ENCODE peak calls at places on chromosomes 12 and 14, in eight cellular contexts. One of them, this sample, is unnamed.

GRCh38 chr12:21265932-21266331 is 68.8 kb downstream of the SLCO1A2 start:
- DNase-seq in prostate gland: no peak
- DNase-seq in H9: no peak
- DNase-seq in cardiac muscle cell: no peak
- DNase-seq in neuronal stem cell: no peak
- DNase-seq in tibial artery: no peak
- DNase-seq in heart left ventricle: no peak
- DNase-seq in uterus: no peak
- DNase-seq in this sample: no peak

GRCh38 chr12:1297206-1297605 is 297.2 kb downstream of the FBXL14 start:
- DNase-seq in prostate gland: no peak
- DNase-seq in H9: no peak
- DNase-seq in cardiac muscle cell: no peak
- DNase-seq in neuronal stem cell: no peak
- DNase-seq in tibial artery: no peak
- DNase-seq in heart left ventricle: no peak
- DNase-seq in uterus: no peak
- DNase-seq in this sample: no peak

GRCh38 chr14:64965356-64966000 is 6.7 kb downstream of the RAB15 start:
- DNase-seq in prostate gland: no peak
- DNase-seq in H9: no peak
- DNase-seq in cardiac muscle cell: no peak
- DNase-seq in neuronal stem cell: no peak
- DNase-seq in tibial artery: no peak
- DNase-seq in heart left ventricle: no peak
- DNase-seq in uterus: no peak
- DNase-seq in this sample: no peak

GRCh38 chr14:95901014-95901413 is 24.4 kb downstream of the TUNAR start:
- DNase-seq in prostate gland: no peak
- DNase-seq in H9: no peak
- DNase-seq in cardiac muscle cell: no peak
- DNase-seq in neuronal stem cell: no peak
- DNase-seq in tibial artery: no peak
- DNase-seq in heart left ventricle: no peak
- DNase-seq in uterus: no peak
- DNase-seq in this sample: no peak

GRCh38 chr14:32129124-32129523 is 52.0 kb downstream of the ARHGAP5 start:
- DNase-seq in prostate gland: no peak
- DNase-seq in H9: no peak
- DNase-seq in cardiac muscle cell: peak; percentile 38
- DNase-seq in neuronal stem cell: no peak
- DNase-seq in tibial artery: no peak
- DNase-seq in heart left ventricle: no peak
- DNase-seq in uterus: no peak
- DNase-seq in this sample: no peak

GRCh38 chr14:24310666-24311604 is at the start of gene LTB4R:
- DNase-seq in prostate gland: peak; percentile 70
- DNase-seq in H9: no peak
- DNase-seq in cardiac muscle cell: peak; percentile 88
- DNase-seq in neuronal stem cell: no peak
- DNase-seq in tibial artery: peak; percentile 86
- DNase-seq in heart left ventricle: peak; percentile 78
- DNase-seq in uterus: peak; percentile 73
- DNase-seq in this sample: peak; percentile 74

GRCh38 chr12:99495797-99496196 is 151.8 kb upstream of the GARIN6 start:
- DNase-seq in prostate gland: no peak
- DNase-seq in H9: no peak
- DNase-seq in cardiac muscle cell: no peak
- DNase-seq in neuronal stem cell: no peak
- DNase-seq in tibial artery: no peak
- DNase-seq in heart left ventricle: no peak
- DNase-seq in uterus: no peak
- DNase-seq in this sample: no peak

GRCh38 chr14:32224731-32225377 is 21.8 kb upstream of the RNU6-8 start:
- DNase-seq in prostate gland: no peak
- DNase-seq in H9: no peak
- DNase-seq in cardiac muscle cell: peak; percentile 61
- DNase-seq in neuronal stem cell: no peak
- DNase-seq in tibial artery: peak; percentile 70
- DNase-seq in heart left ventricle: peak; percentile 37
- DNase-seq in uterus: peak; percentile 41
- DNase-seq in this sample: no peak

GRCh38 chr12:4934651-4935050 is 24.9 kb downstream of the KCNA1 start:
- DNase-seq in prostate gland: no peak
- DNase-seq in H9: no peak
- DNase-seq in cardiac muscle cell: peak; percentile 6
- DNase-seq in neuronal stem cell: no peak
- DNase-seq in tibial artery: no peak
- DNase-seq in heart left ventricle: no peak
- DNase-seq in uterus: no peak
- DNase-seq in this sample: no peak

GRCh38 chr14:49512147-49512551 is 74.0 kb downstream of the RPS29 start:
- DNase-seq in prostate gland: no peak
- DNase-seq in H9: no peak
- DNase-seq in cardiac muscle cell: peak; percentile 34
- DNase-seq in neuronal stem cell: no peak
- DNase-seq in tibial artery: no peak
- DNase-seq in heart left ventricle: no peak
- DNase-seq in uterus: no peak
- DNase-seq in this sample: no peak

GRCh38 chr14:55721353-55721752 is 141.3 kb downstream of the KTN1 start:
- DNase-seq in prostate gland: no peak
- DNase-seq in H9: no peak
- DNase-seq in cardiac muscle cell: peak; percentile 96
- DNase-seq in neuronal stem cell: no peak
- DNase-seq in tibial artery: no peak
- DNase-seq in heart left ventricle: no peak
- DNase-seq in uterus: no peak
- DNase-seq in this sample: no peak

GRCh38 chr12:111437816-111438454 is 32.2 kb downstream of the SH2B3 start:
- DNase-seq in prostate gland: no peak
- DNase-seq in H9: no peak
- DNase-seq in cardiac muscle cell: peak; percentile 90
- DNase-seq in neuronal stem cell: no peak
- DNase-seq in tibial artery: peak; percentile 83
- DNase-seq in heart left ventricle: peak; percentile 59
- DNase-seq in uterus: no peak
- DNase-seq in this sample: no peak

GRCh38 chr14:71931492-71932228 is 569 bp upstream of the RGS6 start:
- DNase-seq in prostate gland: no peak
- DNase-seq in H9: no peak
- DNase-seq in cardiac muscle cell: no peak
- DNase-seq in neuronal stem cell: peak; percentile 5
- DNase-seq in tibial artery: no peak
- DNase-seq in heart left ventricle: peak; percentile 47
- DNase-seq in uterus: no peak
- DNase-seq in this sample: no peak

GRCh38 chr14:63045612-63046320 is 508 bp upstream of the KCNH5 start:
- DNase-seq in prostate gland: no peak
- DNase-seq in H9: peak; percentile 92
- DNase-seq in cardiac muscle cell: peak; percentile 36
- DNase-seq in neuronal stem cell: peak; percentile 79
- DNase-seq in tibial artery: no peak
- DNase-seq in heart left ventricle: peak; percentile 9
- DNase-seq in uterus: peak; percentile 18
- DNase-seq in this sample: peak; percentile 42

GRCh38 chr12:120892265-120892664 is 11.9 kb downstream of the SPPL3 start:
- DNase-seq in prostate gland: no peak
- DNase-seq in H9: no peak
- DNase-seq in cardiac muscle cell: no peak
- DNase-seq in neuronal stem cell: no peak
- DNase-seq in tibial artery: no peak
- DNase-seq in heart left ventricle: no peak
- DNase-seq in uterus: no peak
- DNase-seq in this sample: no peak

GRCh38 chr14:38931969-38932652 is 170.9 kb downstream of the SEC23A start:
- DNase-seq in prostate gland: no peak
- DNase-seq in H9: peak; percentile 32
- DNase-seq in cardiac muscle cell: no peak
- DNase-seq in neuronal stem cell: no peak
- DNase-seq in tibial artery: no peak
- DNase-seq in heart left ventricle: no peak
- DNase-seq in uterus: no peak
- DNase-seq in this sample: no peak

GRCh38 chr14:53663709-53664108 is 292.9 kb downstream of the BMP4 start:
- DNase-seq in prostate gland: no peak
- DNase-seq in H9: peak; percentile 64
- DNase-seq in cardiac muscle cell: peak; percentile 46
- DNase-seq in neuronal stem cell: peak; percentile 8
- DNase-seq in tibial artery: no peak
- DNase-seq in heart left ventricle: peak; percentile 37
- DNase-seq in uterus: peak; percentile 16
- DNase-seq in this sample: no peak

GRCh38 chr14:46417066-46417465 is 234.5 kb downstream of the RPL10L start:
- DNase-seq in prostate gland: no peak
- DNase-seq in H9: no peak
- DNase-seq in cardiac muscle cell: no peak
- DNase-seq in neuronal stem cell: no peak
- DNase-seq in tibial artery: no peak
- DNase-seq in heart left ventricle: no peak
- DNase-seq in uterus: no peak
- DNase-seq in this sample: no peak
- H3K9me3 ChIP-seq in prostate gland: no peaks in the 10 kb centered on the region
- H3K9me3 ChIP-seq in H9: peaks cover 5% of the 10 kb centered on the region
- H3K9me3 ChIP-seq in cardiac muscle cell: no peaks in the 10 kb centered on the region
- H3K9me3 ChIP-seq in neuronal stem cell: no peaks in the 10 kb centered on the region
- H3K9me3 ChIP-seq in tibial artery: no peaks in the 10 kb centered on the region
- H3K9me3 ChIP-seq in heart left ventricle: no peaks in the 10 kb centered on the region
- H3K9me3 ChIP-seq in uterus: no peaks in the 10 kb centered on the region
- H3K9me3 ChIP-seq in this sample: peaks cover 3% of the 10 kb centered on the region

GRCh38 chr14:100713720-100714119 is 13.0 kb upstream of the DLK1 start:
- DNase-seq in prostate gland: no peak
- DNase-seq in H9: no peak
- DNase-seq in cardiac muscle cell: no peak
- DNase-seq in neuronal stem cell: no peak
- DNase-seq in tibial artery: no peak
- DNase-seq in heart left ventricle: no peak
- DNase-seq in uterus: no peak
- DNase-seq in this sample: no peak
- H3K9me3 ChIP-seq in prostate gland: no peaks in the 10 kb centered on the region
- H3K9me3 ChIP-seq in H9: no peaks in the 10 kb centered on the region
- H3K9me3 ChIP-seq in cardiac muscle cell: no peaks in the 10 kb centered on the region
- H3K9me3 ChIP-seq in neuronal stem cell: peaks cover 9% of the 10 kb centered on the region
- H3K9me3 ChIP-seq in tibial artery: no peaks in the 10 kb centered on the region
- H3K9me3 ChIP-seq in heart left ventricle: no peaks in the 10 kb centered on the region
- H3K9me3 ChIP-seq in uterus: no peaks in the 10 kb centered on the region
- H3K9me3 ChIP-seq in this sample: no peaks in the 10 kb centered on the region

GRCh38 chr12:14605401-14605989 is 37.8 kb upstream of the PLBD1 start:
- DNase-seq in prostate gland: no peak
- DNase-seq in H9: no peak
- DNase-seq in cardiac muscle cell: no peak
- DNase-seq in neuronal stem cell: no peak
- DNase-seq in tibial artery: no peak
- DNase-seq in heart left ventricle: no peak
- DNase-seq in uterus: no peak
- DNase-seq in this sample: no peak
- H3K9me3 ChIP-seq in prostate gland: no peaks in the 10 kb centered on the region
- H3K9me3 ChIP-seq in H9: no peaks in the 10 kb centered on the region
- H3K9me3 ChIP-seq in cardiac muscle cell: no peaks in the 10 kb centered on the region
- H3K9me3 ChIP-seq in neuronal stem cell: no peaks in the 10 kb centered on the region
- H3K9me3 ChIP-seq in tibial artery: peaks cover 55% of the 10 kb centered on the region
- H3K9me3 ChIP-seq in heart left ventricle: no peaks in the 10 kb centered on the region
- H3K9me3 ChIP-seq in uterus: no peaks in the 10 kb centered on the region
- H3K9me3 ChIP-seq in this sample: peaks cover 40% of the 10 kb centered on the region

GRCh38 chr12:131010376-131011131 is 56.8 kb downstream of the ADGRD1 start:
- DNase-seq in prostate gland: no peak
- DNase-seq in H9: no peak
- DNase-seq in cardiac muscle cell: no peak
- DNase-seq in neuronal stem cell: no peak
- DNase-seq in tibial artery: no peak
- DNase-seq in heart left ventricle: no peak
- DNase-seq in uterus: no peak
- DNase-seq in this sample: no peak
- H3K9me3 ChIP-seq in prostate gland: no peaks in the 10 kb centered on the region
- H3K9me3 ChIP-seq in H9: no peaks in the 10 kb centered on the region
- H3K9me3 ChIP-seq in cardiac muscle cell: no peaks in the 10 kb centered on the region
- H3K9me3 ChIP-seq in neuronal stem cell: peaks cover 2% of the 10 kb centered on the region
- H3K9me3 ChIP-seq in tibial artery: no peaks in the 10 kb centered on the region
- H3K9me3 ChIP-seq in heart left ventricle: no peaks in the 10 kb centered on the region
- H3K9me3 ChIP-seq in uterus: no peaks in the 10 kb centered on the region
- H3K9me3 ChIP-seq in this sample: no peaks in the 10 kb centered on the region

DNA sequence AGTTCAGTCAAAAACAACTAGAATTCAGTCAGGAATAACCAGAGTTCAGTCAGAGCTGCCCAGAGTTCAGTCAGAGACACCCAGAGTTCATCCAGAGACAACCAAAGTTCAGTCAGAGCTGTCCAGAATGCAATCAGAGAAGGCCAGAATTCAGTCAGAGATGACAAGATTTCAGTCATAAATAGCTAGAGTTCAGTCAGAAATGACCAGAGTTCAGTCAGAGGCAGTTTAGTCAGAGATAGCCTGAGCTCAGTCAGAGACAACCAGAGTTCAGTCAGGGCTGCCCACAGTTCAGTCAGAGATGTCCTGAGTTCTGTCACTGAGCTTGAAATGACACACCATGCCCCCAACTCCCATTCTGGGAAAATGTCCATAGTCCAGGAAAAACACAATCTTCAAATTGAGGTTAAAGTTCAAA is 1102.8 kb downstream of the BCL11B start:
- DNase-seq in prostate gland: no peak
- DNase-seq in H9: no peak
- DNase-seq in cardiac muscle cell: no peak
- DNase-seq in neuronal stem cell: no peak
- DNase-seq in tibial artery: no peak
- DNase-seq in heart left ventricle: no peak
- DNase-seq in uterus: no peak
- DNase-seq in this sample: no peak
- H3K9me3 ChIP-seq in prostate gland: no peaks in the 10 kb centered on the region
- H3K9me3 ChIP-seq in H9: no peaks in the 10 kb centered on the region
- H3K9me3 ChIP-seq in cardiac muscle cell: no peaks in the 10 kb centered on the region
- H3K9me3 ChIP-seq in neuronal stem cell: no peaks in the 10 kb centered on the region
- H3K9me3 ChIP-seq in tibial artery: no peaks in the 10 kb centered on the region
- H3K9me3 ChIP-seq in heart left ventricle: no peaks in the 10 kb centered on the region
- H3K9me3 ChIP-seq in uterus: no peaks in the 10 kb centered on the region
- H3K9me3 ChIP-seq in this sample: no peaks in the 10 kb centered on the region

DNA sequence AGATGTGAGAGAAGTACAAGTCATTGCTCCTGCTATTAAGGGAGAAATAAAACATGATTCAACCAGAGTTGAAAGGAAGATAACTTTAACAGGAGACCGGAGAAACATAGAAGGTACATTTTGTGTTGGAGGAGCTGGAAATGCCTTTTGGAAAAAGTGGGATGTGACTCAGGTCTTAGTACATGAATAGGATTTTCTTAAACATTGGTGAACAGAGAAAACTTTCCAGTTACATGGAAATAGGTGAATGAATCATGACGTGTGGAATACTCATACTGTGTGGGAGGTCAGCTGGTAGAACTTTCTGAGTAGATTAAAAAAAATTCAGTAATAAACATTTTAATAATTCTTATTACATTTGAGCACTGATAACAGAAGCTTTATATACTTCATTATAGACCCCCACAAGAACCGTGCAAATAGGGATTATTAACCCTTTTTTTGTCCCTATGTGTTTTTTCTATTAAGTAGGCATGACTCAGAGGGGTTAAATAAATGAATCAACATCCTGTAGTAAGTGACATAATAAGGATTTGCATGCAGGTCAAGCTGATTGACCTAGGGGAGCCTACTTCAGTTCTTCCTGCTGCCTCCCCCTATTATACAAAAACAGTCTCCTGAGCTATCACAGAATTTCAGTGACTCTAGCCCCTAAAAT is 710.5 kb downstream of the NOVA1 start:
- DNase-seq in prostate gland: no peak
- DNase-seq in H9: no peak
- DNase-seq in cardiac muscle cell: no peak
- DNase-seq in neuronal stem cell: no peak
- DNase-seq in tibial artery: no peak
- DNase-seq in heart left ventricle: no peak
- DNase-seq in uterus: no peak
- DNase-seq in this sample: no peak
- H3K9me3 ChIP-seq in prostate gland: no peaks in the 10 kb centered on the region
- H3K9me3 ChIP-seq in H9: no peaks in the 10 kb centered on the region
- H3K9me3 ChIP-seq in cardiac muscle cell: no peaks in the 10 kb centered on the region
- H3K9me3 ChIP-seq in neuronal stem cell: no peaks in the 10 kb centered on the region
- H3K9me3 ChIP-seq in tibial artery: no peaks in the 10 kb centered on the region
- H3K9me3 ChIP-seq in heart left ventricle: no peaks in the 10 kb centered on the region
- H3K9me3 ChIP-seq in uterus: no peaks in the 10 kb centered on the region
- H3K9me3 ChIP-seq in this sample: no peaks in the 10 kb centered on the region